ENCODE peak calls at places on chromosomes 4 and X, in nine cellular contexts. One of them, this sample, is unnamed.

GRCh38 chr4:163672751-163673150 is 178.3 kb downstream of the TMA16 start:
- DNase-seq in Peyer's patch: no peak
- DNase-seq in tibial nerve: no peak
- DNase-seq in activated CD8-positive, alpha-beta T cell treated with anti-CD3 and anti-CD28 coated beads for 36 hours: no peak
- DNase-seq in endothelial cell: no peak
- DNase-seq in bronchial epithelial cell: no peak
- DNase-seq in colonic mucosa: no peak
- DNase-seq in lung: no peak
- DNase-seq in WTC11: no peak
- DNase-seq in this sample: no peak

GRCh38 chr4:53780736-53781400 is 189.6 kb upstream of the LNX1 start:
- DNase-seq in Peyer's patch: no peak
- DNase-seq in tibial nerve: no peak
- DNase-seq in activated CD8-positive, alpha-beta T cell treated with anti-CD3 and anti-CD28 coated beads for 36 hours: no peak
- DNase-seq in endothelial cell: no peak
- DNase-seq in bronchial epithelial cell: no peak
- DNase-seq in colonic mucosa: no peak
- DNase-seq in lung: no peak
- DNase-seq in WTC11: no peak
- DNase-seq in this sample: no peak

GRCh38 chr4:175536852-175537453 is 275.1 kb downstream of the GPM6A start:
- DNase-seq in Peyer's patch: no peak
- DNase-seq in tibial nerve: no peak
- DNase-seq in activated CD8-positive, alpha-beta T cell treated with anti-CD3 and anti-CD28 coated beads for 36 hours: no peak
- DNase-seq in endothelial cell: peak
- DNase-seq in bronchial epithelial cell: peak
- DNase-seq in colonic mucosa: no peak
- DNase-seq in lung: no peak
- DNase-seq in WTC11: no peak
- DNase-seq in this sample: peak

GRCh38 chrX:16838202-16839066 is 31.7 kb downstream of the RBBP7 start:
- DNase-seq in Peyer's patch: no peak
- DNase-seq in tibial nerve: no peak
- DNase-seq in activated CD8-positive, alpha-beta T cell treated with anti-CD3 and anti-CD28 coated beads for 36 hours: no peak
- DNase-seq in endothelial cell: no peak
- DNase-seq in bronchial epithelial cell: peak
- DNase-seq in colonic mucosa: no peak
- DNase-seq in lung: no peak
- DNase-seq in WTC11: no peak
- DNase-seq in this sample: no peak

GRCh38 chr4:98744372-98745150 is 86.2 kb upstream of the TSPAN5 start:
- DNase-seq in Peyer's patch: no peak
- DNase-seq in tibial nerve: no peak
- DNase-seq in activated CD8-positive, alpha-beta T cell treated with anti-CD3 and anti-CD28 coated beads for 36 hours: no peak
- DNase-seq in endothelial cell: no peak
- DNase-seq in bronchial epithelial cell: peak
- DNase-seq in colonic mucosa: peak
- DNase-seq in lung: no peak
- DNase-seq in WTC11: no peak
- DNase-seq in this sample: no peak

GRCh38 chrX:82320554-82320953 is 1118.7 kb downstream of the SH3BGRL start:
- DNase-seq in Peyer's patch: no peak
- DNase-seq in tibial nerve: no peak
- DNase-seq in activated CD8-positive, alpha-beta T cell treated with anti-CD3 and anti-CD28 coated beads for 36 hours: no peak
- DNase-seq in endothelial cell: no peak
- DNase-seq in bronchial epithelial cell: no peak
- DNase-seq in colonic mucosa: no peak
- DNase-seq in lung: no peak
- DNase-seq in WTC11: no peak
- DNase-seq in this sample: no peak

GRCh38 chr4:76753814-76754213 is 144.1 kb downstream of the SOWAHB start:
- DNase-seq in Peyer's patch: no peak
- DNase-seq in tibial nerve: no peak
- DNase-seq in activated CD8-positive, alpha-beta T cell treated with anti-CD3 and anti-CD28 coated beads for 36 hours: no peak
- DNase-seq in endothelial cell: no peak
- DNase-seq in bronchial epithelial cell: peak
- DNase-seq in colonic mucosa: no peak
- DNase-seq in lung: no peak
- DNase-seq in WTC11: no peak
- DNase-seq in this sample: peak

GRCh38 chr4:65943076-65943475 is 272.8 kb upstream of the EPHA5 start:
- DNase-seq in Peyer's patch: no peak
- DNase-seq in tibial nerve: no peak
- DNase-seq in activated CD8-positive, alpha-beta T cell treated with anti-CD3 and anti-CD28 coated beads for 36 hours: no peak
- DNase-seq in endothelial cell: peak
- DNase-seq in bronchial epithelial cell: peak
- DNase-seq in colonic mucosa: no peak
- DNase-seq in lung: no peak
- DNase-seq in WTC11: no peak
- DNase-seq in this sample: no peak

GRCh38 chrX:42495139-42495538 is 282.8 kb downstream of the PPP1R2C start:
- DNase-seq in Peyer's patch: no peak
- DNase-seq in tibial nerve: no peak
- DNase-seq in activated CD8-positive, alpha-beta T cell treated with anti-CD3 and anti-CD28 coated beads for 36 hours: peak
- DNase-seq in endothelial cell: no peak
- DNase-seq in bronchial epithelial cell: no peak
- DNase-seq in colonic mucosa: no peak
- DNase-seq in lung: peak
- DNase-seq in WTC11: no peak
- DNase-seq in this sample: no peak

GRCh38 chrX:115535421-115535820 is 25.6 kb upstream of the PLS3 start:
- DNase-seq in Peyer's patch: no peak
- DNase-seq in tibial nerve: no peak
- DNase-seq in activated CD8-positive, alpha-beta T cell treated with anti-CD3 and anti-CD28 coated beads for 36 hours: no peak
- DNase-seq in endothelial cell: no peak
- DNase-seq in bronchial epithelial cell: no peak
- DNase-seq in colonic mucosa: no peak
- DNase-seq in lung: no peak
- DNase-seq in WTC11: no peak
- DNase-seq in this sample: no peak

GRCh38 chr4:153154010-153154975 is 50.0 kb upstream of the TRIM2 start:
- DNase-seq in Peyer's patch: no peak
- DNase-seq in tibial nerve: no peak
- DNase-seq in activated CD8-positive, alpha-beta T cell treated with anti-CD3 and anti-CD28 coated beads for 36 hours: peak
- DNase-seq in endothelial cell: no peak
- DNase-seq in bronchial epithelial cell: peak
- DNase-seq in colonic mucosa: peak
- DNase-seq in lung: peak
- DNase-seq in WTC11: no peak
- DNase-seq in this sample: no peak

GRCh38 chr4:6910340-6910959 is 824 bp downstream of the TBC1D14 start:
- DNase-seq in Peyer's patch: no peak
- DNase-seq in tibial nerve: no peak
- DNase-seq in activated CD8-positive, alpha-beta T cell treated with anti-CD3 and anti-CD28 coated beads for 36 hours: peak
- DNase-seq in endothelial cell: no peak
- DNase-seq in bronchial epithelial cell: no peak
- DNase-seq in colonic mucosa: peak
- DNase-seq in lung: no peak
- DNase-seq in WTC11: no peak
- DNase-seq in this sample: no peak
- TF ChIP-seq CTCF in Peyer's patch: no peak
- TF ChIP-seq CTCF in tibial nerve: no peak
- TF ChIP-seq CTCF in activated CD8-positive, alpha-beta T cell treated with anti-CD3 and anti-CD28 coated beads for 36 hours: peak
- TF ChIP-seq CTCF in endothelial cell: no peak
- TF ChIP-seq CTCF in bronchial epithelial cell: peak
- TF ChIP-seq CTCF in colonic mucosa: no peak
- TF ChIP-seq CTCF in lung: no peak
- TF ChIP-seq CTCF in WTC11: no peak
- TF ChIP-seq CTCF in this sample: peak

DNA sequence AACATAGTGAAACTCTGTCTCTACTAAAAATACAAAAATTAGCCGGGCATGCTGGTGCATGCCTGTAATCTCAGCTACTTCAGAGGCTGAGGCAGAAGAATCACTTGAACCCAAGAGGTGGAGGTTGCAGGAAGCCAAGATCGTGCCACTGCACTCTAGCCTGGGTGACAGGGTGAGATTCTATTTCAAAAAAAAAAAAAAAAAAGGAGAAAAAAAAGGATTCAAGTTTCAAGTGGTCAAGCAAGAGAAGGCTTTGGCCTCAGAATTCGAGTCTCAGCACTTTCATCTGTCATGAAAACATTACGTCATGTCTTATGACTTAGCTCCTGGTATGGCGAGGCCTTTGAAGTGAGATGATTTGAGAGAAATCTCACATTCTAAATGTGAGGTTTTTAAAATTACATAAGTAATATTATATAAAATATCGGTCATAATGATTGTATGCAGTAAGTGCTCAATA is 21.2 kb upstream of the DHRSX start:
- DNase-seq in Peyer's patch: no peak
- DNase-seq in tibial nerve: no peak
- DNase-seq in activated CD8-positive, alpha-beta T cell treated with anti-CD3 and anti-CD28 coated beads for 36 hours: no peak
- DNase-seq in endothelial cell: no peak
- DNase-seq in bronchial epithelial cell: no peak
- DNase-seq in colonic mucosa: no peak
- DNase-seq in lung: no peak
- DNase-seq in WTC11: no peak
- DNase-seq in this sample: no peak
- TF ChIP-seq CTCF in Peyer's patch: no peak
- TF ChIP-seq CTCF in tibial nerve: no peak
- TF ChIP-seq CTCF in activated CD8-positive, alpha-beta T cell treated with anti-CD3 and anti-CD28 coated beads for 36 hours: no peak
- TF ChIP-seq CTCF in endothelial cell: no peak
- TF ChIP-seq CTCF in bronchial epithelial cell: no peak
- TF ChIP-seq CTCF in colonic mucosa: no peak
- TF ChIP-seq CTCF in lung: no peak
- TF ChIP-seq CTCF in WTC11: no peak
- TF ChIP-seq CTCF in this sample: no peak

GRCh38 chr4:151772322-151772721 is 11.5 kb upstream of the GATB start:
- DNase-seq in Peyer's patch: no peak
- DNase-seq in tibial nerve: no peak
- DNase-seq in activated CD8-positive, alpha-beta T cell treated with anti-CD3 and anti-CD28 coated beads for 36 hours: no peak
- DNase-seq in endothelial cell: no peak
- DNase-seq in bronchial epithelial cell: no peak
- DNase-seq in colonic mucosa: no peak
- DNase-seq in lung: no peak
- DNase-seq in WTC11: no peak
- DNase-seq in this sample: no peak

GRCh38 chr4:151770154-151770553 is 9.3 kb upstream of the GATB start:
- DNase-seq in Peyer's patch: no peak
- DNase-seq in tibial nerve: no peak
- DNase-seq in activated CD8-positive, alpha-beta T cell treated with anti-CD3 and anti-CD28 coated beads for 36 hours: no peak
- DNase-seq in endothelial cell: no peak
- DNase-seq in bronchial epithelial cell: no peak
- DNase-seq in colonic mucosa: no peak
- DNase-seq in lung: no peak
- DNase-seq in WTC11: no peak
- DNase-seq in this sample: no peak

GRCh38 chr4:151768835-151769234 is 8.0 kb upstream of the GATB start:
- DNase-seq in Peyer's patch: no peak
- DNase-seq in tibial nerve: no peak
- DNase-seq in activated CD8-positive, alpha-beta T cell treated with anti-CD3 and anti-CD28 coated beads for 36 hours: no peak
- DNase-seq in endothelial cell: no peak
- DNase-seq in bronchial epithelial cell: no peak
- DNase-seq in colonic mucosa: no peak
- DNase-seq in lung: no peak
- DNase-seq in WTC11: no peak
- DNase-seq in this sample: no peak

GRCh38 chr4:151771664-151772063 is 10.9 kb upstream of the GATB start:
- DNase-seq in Peyer's patch: no peak
- DNase-seq in tibial nerve: no peak
- DNase-seq in activated CD8-positive, alpha-beta T cell treated with anti-CD3 and anti-CD28 coated beads for 36 hours: no peak
- DNase-seq in endothelial cell: no peak
- DNase-seq in bronchial epithelial cell: no peak
- DNase-seq in colonic mucosa: no peak
- DNase-seq in lung: no peak
- DNase-seq in WTC11: no peak
- DNase-seq in this sample: no peak

DNA sequence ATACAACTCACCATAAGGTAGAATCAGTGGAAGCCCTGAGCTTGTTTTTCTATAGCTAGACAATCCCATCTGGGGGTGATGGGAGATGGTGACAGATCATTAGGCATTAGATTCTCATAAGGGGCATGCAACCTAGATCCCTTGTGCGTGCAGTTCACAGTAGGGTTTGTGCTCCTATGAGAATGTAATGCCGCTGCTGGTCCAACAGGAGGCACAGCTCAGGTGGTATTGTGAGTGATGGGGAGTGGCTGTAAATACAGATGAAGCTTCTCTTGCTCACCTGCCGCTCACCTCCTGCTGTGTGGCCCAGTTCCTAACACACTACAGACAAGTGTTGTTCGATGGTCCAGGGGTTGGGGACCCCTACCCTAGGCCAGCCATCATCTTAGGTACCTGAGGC is 5.9 kb upstream of the GATB start:
- DNase-seq in Peyer's patch: peak
- DNase-seq in tibial nerve: no peak
- DNase-seq in activated CD8-positive, alpha-beta T cell treated with anti-CD3 and anti-CD28 coated beads for 36 hours: peak
- DNase-seq in endothelial cell: no peak
- DNase-seq in bronchial epithelial cell: peak
- DNase-seq in colonic mucosa: no peak
- DNase-seq in lung: no peak
- DNase-seq in WTC11: peak
- DNase-seq in this sample: no peak
- TF ChIP-seq CTCF in Peyer's patch: no peak
- TF ChIP-seq CTCF in tibial nerve: no peak
- TF ChIP-seq CTCF in activated CD8-positive, alpha-beta T cell treated with anti-CD3 and anti-CD28 coated beads for 36 hours: no peak
- TF ChIP-seq CTCF in endothelial cell: no peak
- TF ChIP-seq CTCF in bronchial epithelial cell: peak
- TF ChIP-seq CTCF in colonic mucosa: peak
- TF ChIP-seq CTCF in lung: no peak
- TF ChIP-seq CTCF in WTC11: no peak
- TF ChIP-seq CTCF in this sample: no peak

GRCh38 chrX:10235851-10236250 is 79.1 kb downstream of the CLCN4 start:
- DNase-seq in Peyer's patch: no peak
- DNase-seq in tibial nerve: peak
- DNase-seq in activated CD8-positive, alpha-beta T cell treated with anti-CD3 and anti-CD28 coated beads for 36 hours: no peak
- DNase-seq in endothelial cell: no peak
- DNase-seq in bronchial epithelial cell: no peak
- DNase-seq in colonic mucosa: no peak
- DNase-seq in lung: no peak
- DNase-seq in WTC11: no peak
- DNase-seq in this sample: no peak
- TF ChIP-seq CTCF in Peyer's patch: no peak
- TF ChIP-seq CTCF in tibial nerve: no peak
- TF ChIP-seq CTCF in activated CD8-positive, alpha-beta T cell treated with anti-CD3 and anti-CD28 coated beads for 36 hours: no peak
- TF ChIP-seq CTCF in endothelial cell: no peak
- TF ChIP-seq CTCF in bronchial epithelial cell: no peak
- TF ChIP-seq CTCF in colonic mucosa: no peak
- TF ChIP-seq CTCF in lung: no peak
- TF ChIP-seq CTCF in WTC11: no peak
- TF ChIP-seq CTCF in this sample: no peak

GRCh38 chrX:120485562-120486520 is 16.7 kb upstream of the LAMP2 start:
- DNase-seq in Peyer's patch: peak
- DNase-seq in tibial nerve: peak
- DNase-seq in activated CD8-positive, alpha-beta T cell treated with anti-CD3 and anti-CD28 coated beads for 36 hours: peak
- DNase-seq in endothelial cell: peak
- DNase-seq in bronchial epithelial cell: peak
- DNase-seq in colonic mucosa: peak
- DNase-seq in lung: peak
- DNase-seq in WTC11: peak
- DNase-seq in this sample: peak
- TF ChIP-seq CTCF in Peyer's patch: peak
- TF ChIP-seq CTCF in tibial nerve: peak
- TF ChIP-seq CTCF in activated CD8-positive, alpha-beta T cell treated with anti-CD3 and anti-CD28 coated beads for 36 hours: peak
- TF ChIP-seq CTCF in endothelial cell: peak
- TF ChIP-seq CTCF in bronchial epithelial cell: peak
- TF ChIP-seq CTCF in colonic mucosa: peak
- TF ChIP-seq CTCF in lung: peak
- TF ChIP-seq CTCF in WTC11: peak
- TF ChIP-seq CTCF in this sample: peak